ENCODE peak calls at places on chromosomes 11 and 22, in five cellular contexts. O, Y, N, S and A are unnamed samples. For H3K27me3 and H3K4me1, the result is how much of the 10 kb centered on the place peaks cover.

GRCh38 chr11:76620471-76620870 is 50.1 kb downstream of the LRRC32 start:
- DNase-seq in Y (peak), S (no peak), O (no peak), N (peak), A (no peak)

GRCh38 chr11:1761857-1762536 is 1.7 kb downstream of the CTSD start:
- DNase-seq in Y (no peak), S (no peak), N (no peak), O (no peak), A (no peak)

GRCh38 chr11:110711776-110712642 is at the start of gene ARHGAP20:
- DNase-seq in O (peak), N (no peak), S (peak), Y (peak), A (peak)

GRCh38 chr22:23875801-23876200 is 18.1 kb downstream of the SLC2A11 start:
- DNase-seq in Y (no peak), S (no peak), O (no peak), N (no peak), A (no peak)

GRCh38 chr11:19365743-19366410 is 125.1 kb upstream of the E2F8 start:
- DNase-seq in O (no peak), N (no peak), S (peak), Y (peak), A (no peak)

GRCh38 chr11:85748455-85748891 is 62.5 kb downstream of the SYTL2 start:
- DNase-seq in Y (no peak), S (no peak), O (no peak), N (no peak), A (peak)

GRCh38 chr11:72441647-72442267 is 7.4 kb upstream of the CLPB start:
- DNase-seq in Y (peak), N (no peak), O (no peak), S (no peak), A (no peak)

GRCh38 chr11:129455756-129456436 is 80.2 kb downstream of the BARX2 start:
- DNase-seq in Y (no peak), N (no peak), S (no peak), O (no peak), A (no peak)

GRCh38 chr22:36385491-36386350 is 2.0 kb downstream of the MYH9 start:
- DNase-seq in O (peak), Y (no peak), S (peak), N (no peak), A (peak)

GRCh38 chr11:61795459-61795858 is 2.7 kb downstream of the FEN1 start:
- DNase-seq in O (no peak), N (no peak), Y (no peak), S (no peak), A (no peak)

GRCh38 chr11:61297741-61298140 is 2.6 kb upstream of the VWCE start:
- DNase-seq in S (no peak), N (peak), O (no peak), Y (peak), A (peak)

GRCh38 chr22:19874307-19875060 is 19.8 kb upstream of the GNB1L start:
- DNase-seq in O (peak), Y (no peak), N (peak), S (peak), A (no peak)

GRCh38 chr11:104098555-104098954 is 62.1 kb downstream of the DDI1 start:
- DNase-seq in N (no peak), Y (peak), S (no peak), O (no peak), A (no peak)

GRCh38 chr11:8361206-8361605 is 97.5 kb upstream of the LMO1 start:
- DNase-seq in Y (no peak), O (no peak), S (no peak), N (no peak), A (no peak)

GRCh38 chr11:17541330-17541885 is 2.8 kb downstream of the USH1C start:
- DNase-seq in N (no peak), Y (no peak), S (peak), O (no peak), A (no peak)

GRCh38 chr11:17544181-17544622 is at the start of gene USH1C:
- DNase-seq in Y (no peak), N (no peak), O (peak), S (peak), A (no peak)

GRCh38 chr11:17542249-17542648 is 2.0 kb downstream of the USH1C start:
- DNase-seq in N (no peak), O (peak), Y (no peak), S (peak), A (no peak)

GRCh38 chr11:17543041-17543440 is 1.2 kb downstream of the USH1C start:
- DNase-seq in O (no peak), S (peak), N (no peak), Y (no peak), A (no peak)

DNA sequence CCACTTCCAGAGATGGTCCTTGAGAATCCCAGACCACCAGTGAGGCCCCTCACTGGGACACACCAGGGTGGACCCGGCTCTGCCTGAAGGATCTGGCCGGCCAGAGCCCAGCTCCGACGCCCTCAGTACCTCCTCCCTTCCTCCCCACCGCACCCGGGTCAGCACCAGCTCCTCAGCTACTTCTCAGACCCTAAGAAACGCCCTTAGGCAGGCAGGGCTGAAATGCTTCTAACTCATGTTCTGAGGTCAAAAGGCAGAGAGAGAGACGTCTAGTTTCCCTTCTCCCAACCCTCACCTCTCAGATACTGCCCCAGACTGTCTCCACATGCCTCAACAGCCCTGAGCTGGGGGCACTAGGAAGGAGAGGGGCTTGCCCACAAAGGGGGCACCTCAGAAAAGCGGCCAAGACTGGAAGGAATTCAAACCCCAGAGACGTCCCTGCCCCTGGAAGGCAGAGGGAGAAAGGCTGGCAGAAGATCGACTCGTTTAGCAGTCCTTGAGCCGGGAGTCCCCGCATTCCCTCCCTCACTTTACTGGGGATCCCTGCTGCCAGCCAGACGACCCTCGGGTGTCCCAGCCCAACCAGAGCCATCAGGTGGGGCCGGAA is 539 bp downstream of the USH1C start:
- DNase-seq in O (no peak), Y (no peak), S (peak), N (no peak), A (no peak)
- H3K27me3 ChIP-seq in O (half or more), Y (under half), S (under half), N (under half), A (under half)

GRCh38 chr22:46775789-46776485 is 13.5 kb downstream of the TBC1D22A start:
- DNase-seq in O (no peak), S (peak), N (no peak), Y (no peak), A (no peak)
- H3K4me1 ChIP-seq in O (half or more), S (under half), N (under half), Y (under half), A (under half)

GRCh38 chr22:32052259-32052658 is 9.2 kb downstream of the SLC5A1 start:
- DNase-seq in S (peak), O (no peak), N (no peak), Y (no peak), A (no peak)
- H3K27me3 ChIP-seq in S (under half), O (under half), N (under half), Y (under half), A (under half)

DNA sequence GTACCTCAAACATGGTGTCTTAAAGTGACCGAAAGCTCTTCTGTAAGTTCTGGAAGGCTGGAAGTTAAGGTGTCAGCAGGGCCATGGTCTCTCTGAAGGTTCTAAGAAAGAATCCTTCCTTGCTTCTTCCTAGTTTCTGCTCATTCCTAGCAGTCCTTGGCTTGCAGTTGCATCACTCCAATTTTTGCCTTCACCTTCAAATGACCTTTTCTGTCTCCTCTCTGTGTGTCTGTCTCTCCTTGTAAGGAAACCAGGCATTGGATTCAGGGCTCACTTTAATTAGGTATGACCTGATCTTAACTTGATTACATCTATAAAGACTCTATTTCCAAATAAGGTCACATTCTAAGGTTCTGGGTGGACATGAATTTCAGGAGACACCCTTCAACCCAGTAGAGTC is 8.7 kb downstream of the AASDHPPT start:
- DNase-seq in Y (no peak), O (no peak), S (no peak), N (no peak), A (no peak)
- H3K4me1 ChIP-seq in Y (under half), O (half or more), S (under half), N (under half), A (under half)

DNA sequence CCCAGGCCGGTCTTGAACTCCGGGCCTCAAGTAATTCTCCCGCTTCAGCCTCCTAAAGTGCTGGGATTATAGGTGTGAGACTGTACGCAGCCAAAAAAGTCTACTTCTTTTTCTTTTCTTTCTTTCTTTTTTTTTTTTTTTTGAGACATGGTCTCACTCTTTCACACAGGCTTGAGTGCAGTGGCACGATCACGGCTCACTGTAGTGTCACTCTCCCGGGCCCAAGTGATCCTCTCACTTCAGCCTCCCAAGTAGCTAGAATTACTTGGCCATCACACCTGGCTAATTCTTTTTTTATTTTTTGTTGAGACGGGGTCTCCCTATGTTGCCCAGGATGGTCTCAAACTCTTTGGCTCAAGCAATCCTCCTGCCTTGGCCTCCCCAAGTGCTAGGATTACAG is 3.6 kb upstream of the UBE2L3 start:
- DNase-seq in O (no peak), Y (no peak), N (no peak), S (no peak), A (no peak)
- H3K27me3 ChIP-seq in O (under half), Y (under half), N (under half), S (under half), A (under half)

GRCh38 chr11:534592-535518 is 521 bp downstream of the HRAS start:
- DNase-seq in S (peak), O (peak), N (peak), Y (peak), A (peak)

GRCh38 chr11:534197-534591 is 1.2 kb downstream of the HRAS start:
- DNase-seq in S (no peak), O (no peak), N (no peak), Y (no peak), A (no peak)

GRCh38 chr11:537622-538430 is 499 bp downstream of the LRRC56 start:
- DNase-seq in S (no peak), Y (no peak), O (no peak), N (no peak), A (no peak)

GRCh38 chr11:536841-537621 is at the start of gene LRRC56:
- DNase-seq in O (peak), S (peak), Y (peak), N (peak), A (peak)

DNA sequence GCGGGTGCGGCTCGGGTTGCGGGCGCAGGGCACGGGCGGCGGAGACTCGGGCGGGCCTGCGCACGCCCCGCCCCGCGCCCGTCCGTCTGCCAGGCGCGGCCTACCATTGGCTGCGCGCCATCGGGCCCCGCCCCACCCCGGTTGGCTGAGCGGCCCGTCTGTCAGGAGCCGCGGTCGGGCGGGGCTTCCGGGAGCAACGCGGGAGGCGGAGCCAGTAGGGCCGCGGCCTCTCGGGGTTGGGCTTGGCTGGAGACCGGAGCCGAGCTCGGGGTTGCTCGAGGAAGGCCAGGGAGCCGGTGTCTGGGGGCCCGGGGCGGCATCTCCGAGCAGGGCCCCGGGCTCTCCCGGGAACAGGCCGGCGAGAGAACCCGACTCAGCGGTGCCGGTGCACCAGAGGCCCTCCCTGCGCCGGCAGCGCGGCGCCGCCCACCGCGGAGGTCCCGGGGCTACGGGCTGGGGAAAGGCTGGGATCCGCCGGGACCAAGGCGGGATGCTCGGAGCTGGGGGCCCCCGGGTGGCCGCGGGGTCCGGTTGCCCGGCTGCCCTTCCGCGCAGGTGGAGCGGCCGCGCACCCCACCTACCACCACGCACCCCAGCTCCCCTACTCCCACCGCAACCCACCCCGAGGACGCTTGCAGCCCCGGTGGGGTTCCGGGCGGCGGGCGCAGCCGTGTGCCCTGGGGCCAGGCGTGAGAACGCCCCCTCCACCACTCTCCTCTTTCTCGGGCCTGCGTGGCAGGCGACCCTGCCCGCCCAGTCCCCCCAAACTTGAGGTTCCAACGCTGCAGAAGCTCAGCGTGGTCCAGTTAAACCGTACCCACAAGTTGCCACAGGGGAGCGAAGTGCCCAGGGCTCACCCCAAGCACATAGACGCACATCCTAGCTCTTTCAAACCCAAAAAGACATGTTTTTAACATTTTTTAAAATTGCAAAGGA is at the start of gene HRAS:
- DNase-seq in Y (peak), S (peak), O (peak), N (peak), A (peak)
- H3K4me1 ChIP-seq in Y (under half), S (under half), O (under half), N (under half), A (under half)

DNA sequence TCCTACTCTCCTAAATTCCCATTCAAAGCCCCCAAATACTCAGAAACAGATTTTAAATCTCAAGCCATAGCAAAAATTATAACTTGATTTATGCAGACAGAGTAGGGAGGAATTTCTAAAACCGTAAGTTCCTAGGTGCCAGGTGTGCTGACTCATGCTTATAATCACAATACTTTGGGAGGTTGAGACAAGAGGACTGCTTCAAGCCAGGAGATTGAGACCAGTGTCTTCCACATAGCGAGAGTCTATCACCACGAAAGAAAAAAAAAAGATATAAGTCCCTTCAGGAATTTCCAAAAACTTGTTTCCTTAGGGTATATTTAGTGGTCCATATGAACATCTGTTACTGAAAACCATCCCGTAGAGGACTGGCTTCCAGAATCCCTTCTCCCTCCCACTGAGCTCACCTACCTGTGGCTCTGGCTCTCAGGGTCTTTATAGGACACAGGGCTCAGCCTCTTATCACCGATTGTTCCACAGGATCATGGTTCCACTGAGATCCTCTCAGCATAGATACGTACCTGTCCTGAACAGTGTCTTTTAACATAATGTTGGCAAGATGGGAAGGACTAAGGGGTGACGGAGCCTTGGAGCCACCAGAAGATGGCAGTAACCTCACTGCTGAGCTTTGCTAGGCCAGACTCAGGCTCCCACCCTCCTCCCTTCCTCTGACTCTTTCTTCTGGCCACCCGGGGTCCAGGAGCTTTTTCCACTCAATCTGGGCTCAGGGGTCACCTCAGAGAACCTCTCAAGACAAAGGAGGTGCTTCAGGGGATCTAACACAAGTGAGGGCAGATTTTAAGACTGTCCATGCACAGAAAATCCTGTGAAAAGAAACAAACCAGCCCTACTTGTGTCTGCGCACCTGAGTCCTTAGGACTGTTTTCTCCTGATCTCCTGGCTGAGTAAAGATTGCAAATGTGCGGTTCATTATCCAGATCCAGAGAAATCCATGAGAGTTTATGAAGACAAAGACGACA is 117.5 kb upstream of the TOP3B start:
- DNase-seq in Y (peak), S (no peak), O (no peak), N (no peak), A (peak)
- H3K27me3 ChIP-seq in Y (half or more), S (under half), O (under half), N (under half), A (under half)

GRCh38 chr11:69298778-69299461 is 5.0 kb downstream of the MYEOV start:
- DNase-seq in O (no peak), N (no peak), S (no peak), Y (no peak), A (no peak)
- H3K4me1 ChIP-seq in O (under half), N (under half), S (under half), Y (under half), A (under half)